ENCODE peak calls at places on chromosomes 7 and 10, in eight cellular contexts. U is transverse colon, M is endodermal cell, F is cardiac muscle cell, H is astrocyte of the spinal cord, T is AG10803, O is prostate gland, R is MM.1S. C is an unnamed sample.

GRCh38 chr10:131177431-131178327 is 133.8 kb downstream of the TCERG1L start:
- DNase-seq in U (no peak), M (peak; percentile 38), F (no peak), H (no peak), T (no peak), O (peak; percentile 22), R (no peak), C (no peak)

GRCh38 chr10:7045891-7046599 is 364.8 kb downstream of the SFMBT2 start:
- DNase-seq in U (peak; percentile 10), M (no peak), F (no peak), H (no peak), T (no peak), O (no peak), R (peak; percentile 52), C (peak; percentile 64)

GRCh38 chr7:95569720-95570119 is 26.6 kb downstream of the PDK4 start:
- DNase-seq in U (no peak), M (no peak), F (no peak), H (no peak), T (no peak), O (no peak), R (no peak), C (no peak)

GRCh38 chr7:100360102-100360607 is 2.2 kb downstream of the PILRB start:
- DNase-seq in U (no peak), M (no peak), F (no peak), H (no peak), T (no peak), O (no peak), R (no peak), C (no peak)

GRCh38 chr7:94190599-94191061 is 186.5 kb upstream of the BET1 start:
- DNase-seq in U (no peak), M (no peak), F (no peak), H (peak; percentile 98), T (peak; percentile 97), O (no peak), R (no peak), C (no peak)

GRCh38 chr7:31735991-31736982 is 49.3 kb downstream of the PPP1R17 start:
- DNase-seq in U (peak; percentile 47), M (peak; percentile 90), F (peak; percentile 80), H (peak; percentile 62), T (peak; percentile 57), O (peak; percentile 50), R (peak; percentile 21), C (no peak)

GRCh38 chr7:19939746-19940145 is 166.3 kb upstream of the TMEM196 start:
- DNase-seq in U (no peak), M (no peak), F (no peak), H (peak; percentile 58), T (peak; percentile 82), O (no peak), R (no peak), C (no peak)

GRCh38 chr10:58951087-58951486 is 225.4 kb upstream of the PHYHIPL start:
- DNase-seq in U (no peak), M (no peak), F (no peak), H (no peak), T (no peak), O (no peak), R (no peak), C (no peak)

GRCh38 chr7:27662490-27663205 is at the start of gene HIBADH:
- DNase-seq in U (peak; percentile 99), M (peak; percentile 99), F (peak; percentile 98), H (peak; percentile 100), T (peak; percentile 100), O (peak; percentile 99), R (peak; percentile 99), C (peak; percentile 98)
- TF ChIP-seq CTCF in U (no peak), M (peak; percentile 47), F (peak; percentile 2), H (no peak), T (peak; percentile 21), O (peak; percentile 61), R (no peak), C (no peak)

DNA sequence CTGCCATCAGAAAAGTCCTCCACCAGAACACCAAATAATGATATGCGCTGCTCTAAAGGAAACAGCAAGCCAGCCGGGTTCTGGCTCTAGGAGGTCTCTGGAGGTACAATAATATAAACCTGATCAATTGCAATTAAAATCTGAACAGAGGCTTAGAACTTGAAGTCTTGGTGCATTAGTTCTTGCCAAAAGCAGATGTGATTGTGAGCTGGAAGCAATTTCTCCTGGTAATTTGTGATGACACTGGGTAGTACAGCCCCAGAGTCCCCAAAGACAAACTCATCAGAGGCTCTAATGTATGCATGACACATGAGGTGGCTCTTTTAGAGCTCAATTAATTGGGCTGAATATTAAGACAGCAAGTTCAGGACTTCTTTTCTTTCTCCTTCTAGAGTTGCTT is 3.3 kb downstream of the ETV1 start:
- DNase-seq in U (no peak), M (no peak), F (peak; percentile 7), H (peak; percentile 18), T (no peak), O (no peak), R (no peak), C (no peak)
- H3K4me3 ChIP-seq in U (no peak overlapping the region), M (peak overlapping the region; percentile 71), F (peak overlapping the region; percentile 88), H (peak overlapping the region; percentile 35), T (no peak overlapping the region), O (no peak overlapping the region), R (no peak overlapping the region), C (no peak overlapping the region)

GRCh38 chr7:116234517-116235200 is 24.3 kb downstream of the TES start:
- DNase-seq in U (no peak), M (no peak), F (no peak), H (no peak), T (no peak), O (no peak), R (no peak), C (no peak)

GRCh38 chr7:116235380-116235779 is 25.0 kb downstream of the TES start:
- DNase-seq in U (no peak), M (no peak), F (no peak), H (no peak), T (no peak), O (no peak), R (no peak), C (no peak)

GRCh38 chr7:116239019-116239418 is 28.7 kb downstream of the TES start:
- DNase-seq in U (no peak), M (no peak), F (no peak), H (no peak), T (no peak), O (no peak), R (no peak), C (no peak)

GRCh38 chr7:116232920-116233319 is 22.6 kb downstream of the TES start:
- DNase-seq in U (no peak), M (no peak), F (no peak), H (no peak), T (peak; percentile 50), O (no peak), R (no peak), C (no peak)

DNA sequence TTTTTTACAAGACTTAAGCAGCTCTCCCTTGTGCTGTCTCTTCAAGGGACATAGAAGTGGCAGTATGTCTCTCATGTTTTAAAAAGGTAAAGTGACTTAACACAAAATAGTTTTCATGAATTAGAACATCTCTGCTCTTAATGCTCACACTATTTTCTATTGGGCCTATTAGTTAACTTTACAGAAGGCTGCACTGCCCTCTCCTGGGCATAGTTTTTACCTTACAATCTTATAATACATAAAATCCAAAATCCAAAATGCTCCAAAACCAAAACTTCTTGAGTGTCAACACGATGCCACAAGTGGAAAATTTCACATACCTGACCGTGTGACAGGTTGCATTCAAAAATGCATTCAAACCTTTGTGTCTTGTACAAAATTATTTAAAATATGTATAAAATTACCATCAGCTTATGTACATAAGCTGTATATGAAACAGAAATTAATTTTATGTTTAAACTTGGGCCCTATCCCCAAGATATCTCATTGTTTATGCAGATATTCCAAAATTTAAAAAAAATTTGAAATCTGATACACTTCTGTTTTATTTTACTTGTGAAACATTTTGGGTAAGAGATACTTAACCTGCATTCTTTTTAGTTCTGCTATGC is 25.8 kb downstream of the TES start:
- DNase-seq in U (peak; percentile 48), M (no peak), F (peak; percentile 62), H (peak; percentile 71), T (peak; percentile 58), O (peak; percentile 52), R (peak; percentile 73), C (no peak)
- TF ChIP-seq CTCF in U (peak; percentile 53), M (peak; percentile 82), F (peak; percentile 46), H (peak; percentile 43), T (peak; percentile 64), O (peak; percentile 66), R (peak; percentile 65), C (peak; percentile 48)

GRCh38 chr10:118773041-118773440 is 18.3 kb upstream of the CACUL1 start:
- DNase-seq in U (no peak), M (no peak), F (no peak), H (no peak), T (no peak), O (no peak), R (no peak), C (no peak)
- H3K4me3 ChIP-seq in U (no peak overlapping the region), M (no peak overlapping the region), F (no peak overlapping the region), H (no peak overlapping the region), T (no peak overlapping the region), O (no peak overlapping the region), R (no peak overlapping the region), C (no peak overlapping the region)

GRCh38 chr7:121126801-121127534 is 138.5 kb downstream of the CPED1 start:
- DNase-seq in U (no peak), M (no peak), F (no peak), H (peak; percentile 50), T (peak; percentile 38), O (no peak), R (peak; percentile 51), C (no peak)
- TF ChIP-seq CTCF in U (peak; percentile 20), M (peak; percentile 60), F (peak; percentile 32), H (peak; percentile 27), T (peak; percentile 42), O (peak; percentile 10), R (peak; percentile 39), C (no peak)

GRCh38 chr10:69578508-69578991 is 5.3 kb upstream of the NEUROG3 start:
- DNase-seq in U (no peak), M (peak; percentile 74), F (no peak), H (no peak), T (no peak), O (no peak), R (no peak), C (no peak)
- H3K4me3 ChIP-seq in U (no peak overlapping the region), M (no peak overlapping the region), F (no peak overlapping the region), H (no peak overlapping the region), T (no peak overlapping the region), O (no peak overlapping the region), R (no peak overlapping the region), C (no peak overlapping the region)

GRCh38 chr10:30387646-30388243 is 38.7 kb upstream of the MTPAP start:
- DNase-seq in U (no peak), M (no peak), F (no peak), H (peak; percentile 40), T (peak; percentile 75), O (no peak), R (no peak), C (no peak)
- TF ChIP-seq CTCF in U (no peak), M (no peak), F (no peak), H (peak; percentile 29), T (peak; percentile 43), O (no peak), R (no peak), C (no peak)

C was measured in GM12864.